ENCODE peak calls at places on chromosomes 11 and 22, in six cellular contexts. S is CD8-positive, alpha-beta T cell; E is transverse colon; H is sigmoid colon; D is psoas muscle; U is cardiac muscle cell. W is an unnamed sample.

GRCh38 chr22:31211504-31211861 is 615 bp upstream of the LIMK2 start:
- DNase-seq in U (no peak), E (no peak), D (no peak), S (no peak), H (no peak), W (no peak)

GRCh38 chr11:118916842-118917388 is 8.8 kb downstream of the BCL9L start:
- DNase-seq in S (no peak), U (peak), E (peak), D (peak), H (peak), W (no peak)

GRCh38 chr11:22516136-22516535 is 109.5 kb downstream of the FANCF start:
- DNase-seq in H (no peak), D (no peak), E (no peak), S (no peak), U (no peak), W (no peak)

GRCh38 chr22:44918925-44919392 is 90.8 kb downstream of the PHF21B start:
- DNase-seq in D (no peak), U (no peak), H (no peak), E (no peak), S (no peak), W (no peak)

GRCh38 chr11:9136731-9137130 is 45.3 kb upstream of the SCUBE2 start:
- DNase-seq in S (no peak), H (no peak), E (no peak), D (no peak), U (no peak), W (no peak)

GRCh38 chr11:84137960-84138359 is 851.8 kb upstream of the CCDC90B start:
- DNase-seq in U (no peak), E (no peak), S (no peak), H (no peak), D (no peak), W (no peak)

GRCh38 chr11:43376594-43376993 is 17.9 kb downstream of the TTC17 start:
- DNase-seq in H (no peak), U (peak), E (no peak), D (no peak), S (no peak), W (no peak)

GRCh38 chr22:45422237-45422983 is 8.9 kb downstream of the RIBC2 start:
- DNase-seq in H (no peak), S (no peak), E (no peak), D (no peak), U (no peak), W (no peak)

GRCh38 chr22:47691152-47691895 is 928.9 kb downstream of the TBC1D22A start:
- DNase-seq in H (no peak), D (no peak), E (no peak), U (no peak), S (no peak), W (no peak)

GRCh38 chr11:128691802-128692749 is 1.8 kb upstream of the FLI1 start:
- DNase-seq in S (no peak), H (no peak), U (no peak), E (no peak), D (peak), W (no peak)

GRCh38 chr11:64763804-64764611 is 4.2 kb upstream of the PYGM start:
- DNase-seq in E (no peak), S (peak), U (no peak), H (no peak), D (peak), W (no peak)

GRCh38 chr11:125903753-125904659 is at the start of gene DDX25:
- DNase-seq in H (no peak), E (no peak), S (no peak), U (no peak), D (no peak), W (no peak)

GRCh38 chr11:134483291-134483690 is 71.2 kb upstream of the B3GAT1 start:
- DNase-seq in D (no peak), U (no peak), H (no peak), S (no peak), E (no peak), W (no peak)
- H3K27ac ChIP-seq in D (no peak), U (no peak), H (no peak), S (no peak), E (no peak), W (no peak)

GRCh38 chr11:88535266-88535665 is 197.7 kb upstream of the CTSC start:
- DNase-seq in S (no peak), H (no peak), D (no peak), E (no peak), U (no peak), W (no peak)
- H3K27ac ChIP-seq in S (no peak), H (peak), D (no peak), E (no peak), U (no peak), W (no peak)

DNA sequence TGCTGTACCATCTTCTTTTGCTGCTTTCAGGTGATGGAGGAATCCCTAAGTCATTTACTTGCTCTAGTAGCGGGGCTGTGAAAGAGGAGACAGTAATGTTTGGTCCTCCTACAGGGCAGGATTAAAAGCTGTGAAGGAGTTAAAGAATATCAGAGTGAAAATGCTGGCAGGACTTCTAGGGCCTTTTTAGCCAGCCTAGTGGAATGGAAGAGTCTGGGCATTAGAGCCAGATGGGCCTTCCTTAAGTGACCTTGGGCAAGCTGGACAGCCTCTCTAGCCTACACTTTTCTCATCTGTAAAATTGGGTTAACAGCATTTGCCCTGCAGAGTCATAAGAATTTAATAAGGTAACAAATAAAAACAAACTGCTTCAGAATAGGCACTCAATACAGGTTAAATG is 114.7 kb downstream of the RBFOX2 start:
- DNase-seq in U (no peak), E (no peak), S (no peak), D (no peak), H (no peak), W (no peak)
- H3K27ac ChIP-seq in U (peak), E (peak), S (no peak), D (peak), H (peak), W (peak)

GRCh38 chr11:16853859-16854258 is 115.4 kb downstream of the C11orf58 start:
- DNase-seq in S (no peak), E (no peak), U (no peak), H (no peak), D (no peak), W (no peak)

GRCh38 chr11:16857186-16857585 is 118.7 kb downstream of the C11orf58 start:
- DNase-seq in U (no peak), S (no peak), E (no peak), H (no peak), D (no peak), W (no peak)

GRCh38 chr11:16853266-16853665 is 114.8 kb downstream of the C11orf58 start:
- DNase-seq in D (no peak), S (no peak), H (no peak), E (no peak), U (no peak), W (no peak)

GRCh38 chr11:16859651-16860050 is 121.2 kb downstream of the C11orf58 start:
- DNase-seq in U (no peak), D (no peak), H (no peak), E (no peak), S (no peak), W (no peak)

GRCh38 chr11:16856022-16856471 is 117.6 kb downstream of the C11orf58 start:
- DNase-seq in S (no peak), U (no peak), H (no peak), E (no peak), D (no peak), W (no peak)
- H3K27ac ChIP-seq in S (no peak), U (peak), H (no peak), E (no peak), D (no peak), W (no peak)

GRCh38 chr11:46643986-46644385 is 26.6 kb downstream of the ATG13 start:
- DNase-seq in S (no peak), H (no peak), E (no peak), U (no peak), D (no peak), W (no peak)
- H3K27ac ChIP-seq in S (no peak), H (no peak), E (no peak), U (no peak), D (no peak), W (no peak)

GRCh38 chr11:121237686-121238658 is 54.6 kb upstream of the SC5D start:
- DNase-seq in E (no peak), U (peak), D (no peak), H (no peak), S (no peak), W (no peak)

GRCh38 chr11:121244861-121245260 is 47.7 kb upstream of the SC5D start:
- DNase-seq in E (no peak), D (no peak), U (no peak), S (no peak), H (no peak), W (no peak)

GRCh38 chr11:121241300-121242176 is 51.0 kb upstream of the SC5D start:
- DNase-seq in H (no peak), U (no peak), S (no peak), D (no peak), E (no peak), W (no peak)

GRCh38 chr11:121236115-121237001 is 56.2 kb upstream of the SC5D start:
- DNase-seq in H (no peak), D (no peak), E (no peak), S (no peak), U (peak), W (no peak)

DNA sequence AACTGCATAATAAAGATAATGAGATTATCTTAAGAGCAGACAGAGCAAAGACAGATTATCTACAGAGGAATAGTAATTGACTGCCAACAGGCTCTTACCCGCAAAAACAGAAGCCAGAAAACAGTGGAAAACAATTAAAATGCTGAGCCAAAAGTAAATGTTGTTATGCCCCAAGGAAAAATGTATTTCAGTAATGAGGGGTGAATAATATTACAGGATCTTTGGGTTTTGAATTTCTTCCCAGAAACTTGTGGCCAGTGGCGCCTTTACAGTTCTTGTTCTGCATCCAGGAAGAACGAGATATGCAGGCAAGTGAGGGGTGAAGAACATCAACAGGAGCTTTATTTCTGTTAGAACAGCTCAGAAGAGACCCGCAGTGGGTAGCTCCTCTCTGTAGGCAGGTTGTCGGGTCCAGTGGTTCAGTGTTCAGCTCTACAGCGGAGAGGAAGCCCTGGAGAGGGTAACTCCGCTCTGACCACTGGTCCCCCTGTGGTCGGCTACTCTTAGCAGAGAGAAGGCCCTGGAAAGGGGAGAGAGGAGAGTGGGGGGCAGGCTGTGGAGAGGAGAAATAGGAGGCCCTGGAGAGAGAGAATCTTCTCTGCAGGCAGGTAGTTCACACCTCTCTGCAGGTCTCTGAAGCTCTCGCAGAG is 51.8 kb upstream of the SC5D start:
- DNase-seq in U (peak), D (no peak), H (no peak), S (no peak), E (no peak), W (no peak)
- H3K27ac ChIP-seq in U (peak), D (no peak), H (no peak), S (no peak), E (no peak), W (no peak)

DNA sequence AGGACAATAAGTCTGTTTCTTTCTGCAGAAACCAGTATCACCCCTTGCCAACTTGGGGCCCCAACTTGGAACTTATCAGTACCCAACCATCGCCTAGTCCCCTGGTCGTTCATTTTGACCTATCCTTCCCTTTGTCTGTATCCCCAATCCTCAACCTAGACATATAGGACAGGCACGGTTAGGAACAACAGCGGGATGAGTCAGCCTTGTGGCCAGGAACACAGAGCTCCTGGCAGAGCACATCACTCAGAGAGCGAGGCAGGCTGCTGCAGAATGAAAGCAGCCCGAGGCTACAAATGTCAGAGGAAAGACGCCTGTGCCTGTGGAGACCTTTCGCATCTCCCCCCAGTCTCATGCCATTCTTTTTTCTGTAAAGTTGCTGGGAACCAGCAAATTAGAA is 14.6 kb downstream of the DKK3 start:
- DNase-seq in E (no peak), H (peak), U (peak), D (no peak), S (no peak), W (no peak)
- H3K27ac ChIP-seq in E (no peak), H (peak), U (peak), D (no peak), S (no peak), W (no peak)

GRCh38 chr11:17696741-17697140 is 22.6 kb upstream of the MYOD1 start:
- DNase-seq in S (no peak), E (no peak), D (no peak), H (no peak), U (no peak), W (no peak)
- H3K27ac ChIP-seq in S (no peak), E (no peak), D (peak), H (no peak), U (no peak), W (no peak)

GRCh38 chr22:39240841-39241631 is 3.7 kb downstream of the PDGFB start:
- DNase-seq in E (peak), D (peak), U (no peak), S (no peak), H (peak), W (no peak)
- H3K27ac ChIP-seq in E (peak), D (peak), U (no peak), S (peak), H (peak), W (no peak)